ENCODE peak calls at places on chromosomes 13 and 19, in ten cellular contexts. U, J, X, S, Q, C, T, N, M and L are unnamed samples.

GRCh38 chr19:39160889-39161672 is 35.5 kb downstream of the PAK4 start:
- DNase-seq in M (no peak), C (no peak), N (no peak), J (no peak), T (peak), X (peak), Q (no peak), S (no peak), U (no peak), L (no peak)

GRCh38 chr19:18366027-18366435 is 19.9 kb upstream of the GDF15 start:
- DNase-seq in N (no peak), X (peak), U (no peak), M (no peak), Q (no peak), S (no peak), T (no peak), C (peak), J (no peak), L (no peak)

GRCh38 chr13:48500652-48501197 is 32.2 kb downstream of the RCBTB2 start:
- DNase-seq in T (peak), Q (no peak), M (no peak), C (peak), X (no peak), J (peak), N (no peak), U (no peak), S (no peak), L (peak)

GRCh38 chr19:48095637-48096175 is 14.9 kb downstream of the PLA2G4C start:
- DNase-seq in M (no peak), S (no peak), C (no peak), T (no peak), N (no peak), X (no peak), Q (no peak), J (no peak), U (no peak), L (no peak)

GRCh38 chr19:1736280-1736679 is 17.0 kb upstream of the ONECUT3 start:
- DNase-seq in C (no peak), Q (no peak), U (no peak), J (no peak), S (no peak), N (no peak), M (no peak), T (no peak), X (no peak), L (no peak)

GRCh38 chr19:54252243-54252642 is 4.8 kb downstream of the LILRB5 start:
- DNase-seq in J (no peak), U (no peak), N (no peak), S (no peak), Q (no peak), M (no peak), T (no peak), X (no peak), C (no peak), L (no peak)

GRCh38 chr19:42423462-42424344 is 3.5 kb downstream of the LIPE start:
- DNase-seq in N (peak), T (peak), C (peak), X (peak), M (peak), S (peak), J (peak), U (peak), Q (peak), L (peak)

GRCh38 chr19:5071579-5071978 is 102.7 kb downstream of the KDM4B start:
- DNase-seq in J (no peak), Q (no peak), N (no peak), X (no peak), U (no peak), C (no peak), S (no peak), M (no peak), T (no peak), L (no peak)

GRCh38 chr13:33728271-33729037 is 89.5 kb upstream of the RFC3 start:
- DNase-seq in J (no peak), T (no peak), C (peak), U (no peak), M (no peak), X (no peak), N (no peak), Q (no peak), S (no peak), L (no peak)